ENCODE peak calls at places on chromosomes 7 and 10, in four cellular contexts. D is activated CD4-positive, alpha-beta T cell treated with anti-CD3 and anti-CD28 coated beads, Interleukin-2, amount 50 U/mL, for 1 hour; Z is cardiac fibroblast; P is HS-5. H is an unnamed sample.

GRCh38 chr10:33335550-33335799 is 1.0 kb upstream of the NRP1 start:
- DNase-seq in P (no peak), Z (peak), D (no peak), H (no peak)

GRCh38 chr7:79090543-79090942 is 362.9 kb downstream of the MAGI2 start:
- DNase-seq in P (no peak), Z (peak), D (no peak), H (peak)

GRCh38 chr7:108598153-108598552 is 28.5 kb downstream of the DNAJB9 start:
- DNase-seq in Z (no peak), D (no peak), P (no peak), H (no peak)

GRCh38 chr7:30159698-30160143 is 24.9 kb downstream of the MTURN start:
- DNase-seq in P (no peak), Z (peak), D (no peak), H (no peak)

GRCh38 chr10:70437721-70438120 is 3.8 kb downstream of the NODAL start:
- DNase-seq in D (no peak), Z (no peak), P (no peak), H (no peak)

GRCh38 chr7:29946428-29947186 is 43.0 kb downstream of the SCRN1 start:
- DNase-seq in Z (peak), P (no peak), D (no peak), H (no peak)

GRCh38 chr7:115015619-115016018 is 93.7 kb downstream of the MDFIC start:
- DNase-seq in Z (peak), D (no peak), P (peak), H (no peak)

GRCh38 chr7:128034830-128035229 is 3.6 kb upstream of the LRRC4 start:
- DNase-seq in Z (no peak), D (no peak), P (no peak), H (no peak)

GRCh38 chr7:50838675-50839377 is 56.1 kb upstream of the GRB10 start:
- DNase-seq in P (no peak), D (no peak), Z (peak), H (no peak)

GRCh38 chr7:82343-83155 is 109.8 kb upstream of the FAM20C start:
- DNase-seq in Z (no peak), D (no peak), P (no peak), H (no peak)

GRCh38 chr7:120996333-120996982 is 7.9 kb downstream of the CPED1 start:
- DNase-seq in D (peak), Z (peak), P (no peak), H (peak)

GRCh38 chr10:8591619-8592018 is 537.1 kb downstream of the GATA3 start:
- DNase-seq in Z (no peak), D (no peak), P (no peak), H (no peak)

GRCh38 chr7:10721289-10721688 is 252.4 kb upstream of the PHF14 start:
- DNase-seq in P (no peak), D (no peak), Z (no peak), H (no peak)

GRCh38 chr7:2431260-2431867 is 28.0 kb downstream of the CHST12 start:
- DNase-seq in P (no peak), D (peak), Z (no peak), H (no peak)

GRCh38 chr7:130908345-130909160 is 174.5 kb upstream of the KLF14 start:
- DNase-seq in D (no peak), P (no peak), Z (no peak), H (no peak)

GRCh38 chr7:116588225-116588624 is 63.4 kb downstream of the CAV1 start:
- DNase-seq in D (no peak), P (peak), Z (peak), H (peak)

GRCh38 chr10:100670828-100671479 is 74.4 kb upstream of the PAX2 start:
- DNase-seq in Z (peak), D (peak), P (no peak), H (no peak)

GRCh38 chr10:89845541-89846275 is 144.3 kb downstream of the KIF20B start:
- DNase-seq in P (no peak), Z (no peak), D (no peak), H (peak)

GRCh38 chr10:102342958-102343357 is 52.5 kb upstream of the NFKB2 start:
- DNase-seq in Z (peak), D (no peak), P (no peak), H (peak)

GRCh38 chr7:7693881-7694280 is 24.5 kb downstream of the RPA3 start:
- DNase-seq in P (peak), Z (peak), D (no peak), H (peak)

GRCh38 chr10:819326-819725 is 112.2 kb downstream of the LARP4B start:
- DNase-seq in Z (peak), P (no peak), D (no peak), H (no peak)

GRCh38 chr7:82926477-82926876 is 236.2 kb downstream of the PCLO start:
- DNase-seq in Z (no peak), D (no peak), P (no peak), H (no peak)

GRCh38 chr7:157436763-157437480 is 100.1 kb downstream of the DNAJB6 start:
- DNase-seq in P (no peak), Z (no peak), D (no peak), H (no peak)

GRCh38 chr7:25087855-25088254 is 37.2 kb downstream of the CYCS start:
- DNase-seq in P (no peak), D (no peak), Z (no peak), H (no peak)

GRCh38 chr10:74165530-74165901 is 14.5 kb downstream of the ADK start:
- DNase-seq in Z (no peak), D (no peak), P (no peak), H (peak)

GRCh38 chr7:22357311-22358175 is 589 bp upstream of the RAPGEF5 start:
- DNase-seq in D (no peak), P (no peak), Z (peak), H (peak)

GRCh38 chr10:52314822-52315552 is 906 bp downstream of the DKK1 start:
- DNase-seq in P (no peak), Z (peak), D (no peak), H (no peak)

GRCh38 chr10:124091646-124092269 is 1.6 kb downstream of the CHST15 start:
- DNase-seq in Z (peak), D (no peak), P (no peak), H (no peak)

GRCh38 chr7:39855325-39855674 is 94.8 kb upstream of the CDK13 start:
- DNase-seq in Z (no peak), D (no peak), P (no peak), H (no peak)

GRCh38 chr10:132804785-132805426 is 19.0 kb upstream of the NKX6-2 start:
- DNase-seq in D (no peak), Z (no peak), P (no peak), H (no peak)

GRCh38 chr7:920351-921070 is 34.0 kb downstream of the ADAP1 start:
- DNase-seq in D (no peak), P (no peak), Z (no peak), H (no peak)

GRCh38 chr10:69383485-69384089 is 33.1 kb downstream of the TACR2 start:
- DNase-seq in Z (peak), D (no peak), P (no peak), H (no peak)

GRCh38 chr10:15439381-15439837 is 68.3 kb upstream of the FAM171A1 start:
- DNase-seq in Z (peak), P (no peak), D (no peak), H (peak)

GRCh38 chr10:133129151-133129853 is 30.7 kb upstream of the KNDC1 start:
- DNase-seq in Z (no peak), P (no peak), D (no peak), H (no peak)